ENCODE peak calls at places on chromosomes 16 and 17, in six cellular contexts. R is neuronal stem cell, P is dermis microvascular lymphatic vessel endothelial cell, H is suprapubic skin, Q is A549, T is T-helper 2 cell. K is an unnamed sample.

GRCh38 chr16:19008770-19009169 is 25.0 kb downstream of the TMC7 start:
- DNase-seq in Q (no peak), H (no peak), T (no peak), R (no peak), P (no peak), K (no peak)

GRCh38 chr17:17506893-17507464 is 10.8 kb upstream of the RASD1 start:
- DNase-seq in P (no peak), Q (no peak), T (no peak), R (no peak), H (no peak), K (no peak)

GRCh38 chr16:61871837-61872777 is 164.1 kb downstream of the CDH8 start:
- DNase-seq in R (no peak), Q (no peak), P (no peak), H (no peak), T (no peak), K (no peak)

GRCh38 chr16:83374951-83375350 is 432.8 kb upstream of the HSBP1 start:
- DNase-seq in T (no peak), R (no peak), H (no peak), Q (no peak), P (no peak), K (no peak)

GRCh38 chr17:75998327-75998795 is 2.3 kb upstream of the CDK3 start:
- DNase-seq in Q (no peak), T (no peak), P (no peak), R (no peak), H (no peak), K (no peak)

GRCh38 chr17:48625502-48626201 is 506 bp downstream of the HOXB9 start:
- DNase-seq in T (no peak), R (no peak), H (no peak), Q (peak), P (no peak), K (no peak)

GRCh38 chr17:36074365-36074764 is 10.3 kb downstream of the CCL18 start:
- DNase-seq in H (no peak), T (peak), R (no peak), P (no peak), Q (no peak), K (no peak)

GRCh38 chr17:9057310-9057709 is 36.0 kb downstream of the NTN1 start:
- DNase-seq in Q (no peak), H (no peak), P (no peak), T (no peak), R (no peak), K (no peak)

GRCh38 chr17:47222032-47222431 is 12.9 kb downstream of the MYL4 start:
- DNase-seq in H (no peak), P (no peak), R (no peak), T (no peak), Q (no peak), K (no peak)

GRCh38 chr16:69399361-69399760 is 13.6 kb upstream of the TERF2 start:
- DNase-seq in Q (no peak), P (no peak), R (no peak), T (no peak), H (no peak), K (no peak)

GRCh38 chr17:40322417-40323315 is 13.7 kb downstream of the RARA start:
- DNase-seq in Q (peak), H (peak), P (peak), T (peak), R (no peak), K (peak)

GRCh38 chr16:68253721-68254120 is 8.5 kb downstream of the PLA2G15 start:
- DNase-seq in T (no peak), R (no peak), Q (no peak), P (no peak), H (no peak), K (no peak)

GRCh38 chr17:40364906-40365305 is 369 bp upstream of the GJD3 start:
- DNase-seq in P (no peak), T (no peak), H (peak), Q (no peak), R (no peak), K (no peak)

GRCh38 chr16:11233727-11234376 is 22.2 kb downstream of the SOCS1 start:
- DNase-seq in Q (no peak), T (peak), H (no peak), P (no peak), R (no peak), K (no peak)

GRCh38 chr16:74901606-74902005 is 83.3 kb downstream of the WDR59 start:
- DNase-seq in Q (no peak), P (no peak), R (no peak), T (no peak), H (no peak), K (no peak)

GRCh38 chr16:55900616-55901393 is 25.6 kb upstream of the CES5A start:
- DNase-seq in R (no peak), T (no peak), P (no peak), Q (no peak), H (no peak), K (no peak)

GRCh38 chr16:468072-468821 is 42.8 kb downstream of the RAB11FIP3 start:
- DNase-seq in R (no peak), T (peak), P (no peak), Q (peak), H (no peak), K (no peak)

GRCh38 chr16:22353188-22353919 is 21.1 kb downstream of the CDR2 start:
- DNase-seq in P (no peak), Q (peak), R (no peak), T (peak), H (no peak), K (no peak)

GRCh38 chr17:4887581-4887980 is 11.8 kb upstream of the C17orf107 start:
- DNase-seq in H (no peak), T (no peak), R (no peak), Q (no peak), P (no peak), K (no peak)

GRCh38 chr17:57508706-57509105 is 236.4 kb downstream of the CCDC182 start:
- DNase-seq in Q (no peak), H (no peak), P (no peak), R (no peak), T (no peak), K (no peak)

GRCh38 chr16:11901091-11901490 is 14.7 kb downstream of the GSPT1 start:
- DNase-seq in T (no peak), R (no peak), Q (no peak), H (no peak), P (no peak), K (no peak)

GRCh38 chr17:59963738-59964454 is 644 bp downstream of the RNFT1 start:
- DNase-seq in Q (no peak), T (peak), R (no peak), H (peak), P (peak), K (peak)

GRCh38 chr16:89604764-89605163 is 8.7 kb upstream of the DPEP1 start:
- DNase-seq in P (no peak), T (no peak), H (no peak), R (no peak), Q (no peak), K (no peak)

GRCh38 chr16:3589991-3590701 is 12.9 kb upstream of the NLRC3 start:
- DNase-seq in P (no peak), T (no peak), Q (no peak), R (no peak), H (no peak), K (no peak)

GRCh38 chr16:476039-476438 is 50.6 kb downstream of the RAB11FIP3 start:
- DNase-seq in Q (no peak), P (no peak), R (no peak), T (no peak), H (no peak), K (no peak)

GRCh38 chr16:88961031-88961430 is 16.0 kb downstream of the CBFA2T3 start:
- DNase-seq in T (no peak), R (no peak), Q (no peak), H (no peak), P (no peak), K (no peak)

GRCh38 chr16:4895366-4895765 is 41.6 kb downstream of the PPL start:
- DNase-seq in R (no peak), P (no peak), T (no peak), Q (no peak), H (no peak), K (no peak)

GRCh38 chr16:75252946-75253911 is 1.8 kb upstream of the BCAR1 start:
- DNase-seq in P (peak), Q (no peak), H (peak), R (peak), T (no peak), K (no peak)

GRCh38 chr17:65685110-65685509 is 123.7 kb upstream of the AXIN2 start:
- DNase-seq in Q (no peak), R (no peak), T (no peak), H (no peak), P (no peak), K (no peak)

GRCh38 chr16:64132686-64133085 is 989.2 kb downstream of the CDH11 start:
- DNase-seq in R (no peak), T (no peak), H (no peak), Q (no peak), P (no peak), K (no peak)

GRCh38 chr17:42512733-42513251 is 23.2 kb upstream of the NAGLU start:
- DNase-seq in H (no peak), Q (no peak), T (no peak), P (no peak), R (no peak), K (no peak)

GRCh38 chr17:21525464-21526130 is 149.4 kb downstream of the KCNJ12 start:
- DNase-seq in T (no peak), H (no peak), P (no peak), R (no peak), Q (no peak), K (no peak)

GRCh38 chr16:88003736-88004135 is 52.5 kb downstream of the BANP start:
- DNase-seq in P (no peak), H (no peak), R (no peak), T (no peak), Q (no peak), K (no peak)